ENCODE peak calls at places on chromosomes 12 and 14, in five cellular contexts. S, T, V, A and E are unnamed samples. For H3K9me3, the result is how much of the 10 kb centered on the place peaks cover.

GRCh38 chr12:72901685-72902084 is 629.5 kb downstream of the TRHDE start:
- DNase-seq in S (no peak), A (no peak), T (no peak), V (no peak), E (no peak)

GRCh38 chr12:132491349-132491663 is 1.4 kb downstream of the FBRSL1 start:
- DNase-seq in A (no peak), V (no peak), S (peak), T (no peak), E (no peak)

GRCh38 chr12:69985656-69986055 is 160.6 kb downstream of the MYRFL start:
- DNase-seq in V (no peak), A (no peak), S (peak), T (no peak), E (no peak)

GRCh38 chr12:95740751-95741150 is 49.8 kb downstream of the NTN4 start:
- DNase-seq in S (no peak), V (no peak), A (no peak), T (no peak), E (no peak)

GRCh38 chr14:103710771-103711392 is 4.4 kb downstream of the XRCC3 start:
- DNase-seq in V (no peak), S (peak), T (no peak), A (no peak), E (no peak)

GRCh38 chr12:2194571-2194970 is 141.8 kb downstream of the CACNA1C start:
- DNase-seq in V (no peak), S (no peak), A (no peak), T (no peak), E (no peak)

GRCh38 chr12:98591209-98591608 is 2.3 kb upstream of the SLC25A3 start:
- DNase-seq in A (no peak), S (no peak), V (no peak), T (no peak), E (no peak)

GRCh38 chr12:6780573-6780972 is 8.3 kb downstream of the LAG3 start:
- DNase-seq in V (no peak), S (no peak), A (no peak), T (no peak), E (no peak)

GRCh38 chr12:129110575-129110974 is 257.3 kb downstream of the GLT1D1 start:
- DNase-seq in T (no peak), V (no peak), A (no peak), S (no peak), E (no peak)

GRCh38 chr12:57491393-57492280 is 3.8 kb downstream of the MARS1 start:
- DNase-seq in S (peak), V (no peak), A (no peak), T (no peak), E (no peak)

GRCh38 chr14:68894123-68894522 is 85.0 kb downstream of the ACTN1 start:
- DNase-seq in A (peak), S (no peak), V (no peak), T (no peak), E (no peak)

GRCh38 chr12:50217202-50217601 is 50.0 kb upstream of the CERS5 start:
- DNase-seq in T (no peak), V (no peak), S (no peak), A (no peak), E (no peak)

GRCh38 chr12:130871286-130872178 is at the start of gene RAN:
- DNase-seq in V (peak), S (peak), A (peak), T (peak), E (peak)

GRCh38 chr14:69712637-69713088 is 54.3 kb upstream of the SRSF5 start:
- DNase-seq in A (no peak), S (no peak), V (no peak), T (no peak), E (no peak)

GRCh38 chr14:101713641-101714349 is 47.7 kb upstream of the PPP2R5C start:
- DNase-seq in T (no peak), S (no peak), V (no peak), A (no peak), E (no peak)

GRCh38 chr14:104665663-104666522 is 23.5 kb upstream of the INF2 start:
- DNase-seq in T (peak), S (peak), A (no peak), V (no peak), E (no peak)

GRCh38 chr12:120007272-120007671 is 18.2 kb downstream of the BICDL1 start:
- DNase-seq in S (no peak), V (no peak), T (no peak), A (no peak), E (no peak)

GRCh38 chr14:93113678-93114067 is 2.1 kb downstream of the ITPK1 start:
- DNase-seq in V (no peak), A (no peak), T (no peak), S (no peak), E (no peak)

GRCh38 chr14:99940064-99940463 is 125.2 kb upstream of the EVL start:
- DNase-seq in V (no peak), T (no peak), A (no peak), S (no peak), E (no peak)

GRCh38 chr14:65656554-65656953 is 244.0 kb downstream of the FUT8 start:
- DNase-seq in V (no peak), A (no peak), T (no peak), S (no peak), E (no peak)

GRCh38 chr12:124392271-124392990 is 97.5 kb downstream of the RFLNA start:
- DNase-seq in A (no peak), V (no peak), S (no peak), T (no peak), E (no peak)

GRCh38 chr12:89710873-89711179 is 2.2 kb upstream of the ATP2B1 start:
- DNase-seq in A (no peak), V (no peak), S (peak), T (no peak), E (no peak)

GRCh38 chr12:9763025-9763424 is 2.3 kb upstream of the CD69 start:
- DNase-seq in V (no peak), A (no peak), T (no peak), S (no peak), E (no peak)

GRCh38 chr12:120361506-120362208 is 7.3 kb downstream of the MSI1 start:
- DNase-seq in S (no peak), T (no peak), A (no peak), V (peak), E (peak)

GRCh38 chr12:82329508-82329907 is 28.7 kb downstream of the CCDC59 start:
- DNase-seq in A (no peak), S (peak), V (no peak), T (no peak), E (no peak)

DNA sequence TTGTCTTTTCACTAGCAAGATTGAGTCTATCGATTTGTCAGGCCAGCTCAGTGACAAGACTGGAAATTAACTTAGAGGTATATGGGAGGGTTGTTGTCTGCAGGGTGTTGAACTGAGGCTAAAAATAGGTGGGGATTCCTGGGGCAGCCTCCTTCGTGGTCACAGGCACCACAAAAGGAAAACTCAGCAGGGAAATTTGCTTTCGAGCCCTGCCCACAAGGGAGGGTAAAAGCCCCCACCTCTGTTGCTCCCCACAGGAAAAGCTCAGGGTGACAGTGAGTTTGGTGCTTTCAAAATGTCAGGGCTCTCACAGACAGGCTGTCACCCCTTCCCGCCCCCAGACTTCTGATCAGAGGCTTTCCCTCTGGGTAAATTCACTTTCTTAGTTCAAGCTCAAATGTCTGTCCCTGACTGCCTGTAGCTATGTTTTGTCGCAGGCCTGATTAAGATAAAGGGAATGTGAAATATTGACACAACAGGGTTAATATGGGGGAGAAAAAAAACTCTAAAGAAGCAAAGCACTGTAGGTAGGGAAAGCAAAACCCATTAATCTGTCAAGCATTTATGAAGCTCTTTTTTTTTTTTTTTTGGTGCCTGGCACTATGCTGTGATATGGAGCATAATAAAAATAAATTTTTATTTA is 11.7 kb upstream of the NFKBIA start:
- DNase-seq in T (no peak), S (peak), A (no peak), V (no peak), E (no peak)
- H3K9me3 ChIP-seq in T (under half), S (under half), A (under half), V (under half), E (under half)

DNA sequence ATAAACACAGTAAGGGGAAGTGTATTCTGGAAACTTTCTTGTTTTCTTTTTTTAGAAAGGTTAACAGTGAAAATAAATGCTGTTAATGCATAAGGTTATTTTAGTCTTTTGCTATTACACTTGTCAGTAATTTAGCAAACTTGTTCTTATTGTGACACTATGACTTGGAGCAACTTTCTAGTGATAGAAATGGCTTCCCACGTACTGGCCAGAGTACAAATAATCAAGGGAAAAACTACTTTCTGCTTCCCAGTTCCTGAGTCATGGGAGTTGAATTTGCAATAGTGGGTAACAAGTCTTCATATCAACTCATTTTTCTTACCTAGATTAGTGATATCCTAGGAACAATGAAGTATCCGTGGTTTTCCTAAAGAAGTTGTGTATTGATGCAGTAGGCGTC is 1072.3 kb downstream of the FLRT2 start:
- DNase-seq in S (no peak), A (no peak), V (no peak), T (no peak), E (no peak)
- TF ChIP-seq CTCF in S (no peak), A (no peak), V (no peak), T (no peak), E (no peak)

GRCh38 chr12:34210689-34211530 is 188.6 kb downstream of the ALG10 start:
- DNase-seq in V (no peak), A (no peak), S (no peak), T (no peak), E (no peak)

GRCh38 chr12:34214011-34214410 is 191.7 kb downstream of the ALG10 start:
- DNase-seq in S (no peak), T (no peak), A (no peak), V (no peak), E (no peak)

GRCh38 chr12:34210183-34210582 is 187.9 kb downstream of the ALG10 start:
- DNase-seq in S (no peak), T (no peak), V (no peak), A (no peak), E (no peak)

GRCh38 chr12:34215213-34215892 is 193.1 kb downstream of the ALG10 start:
- DNase-seq in T (no peak), A (no peak), S (no peak), V (no peak), E (no peak)

DNA sequence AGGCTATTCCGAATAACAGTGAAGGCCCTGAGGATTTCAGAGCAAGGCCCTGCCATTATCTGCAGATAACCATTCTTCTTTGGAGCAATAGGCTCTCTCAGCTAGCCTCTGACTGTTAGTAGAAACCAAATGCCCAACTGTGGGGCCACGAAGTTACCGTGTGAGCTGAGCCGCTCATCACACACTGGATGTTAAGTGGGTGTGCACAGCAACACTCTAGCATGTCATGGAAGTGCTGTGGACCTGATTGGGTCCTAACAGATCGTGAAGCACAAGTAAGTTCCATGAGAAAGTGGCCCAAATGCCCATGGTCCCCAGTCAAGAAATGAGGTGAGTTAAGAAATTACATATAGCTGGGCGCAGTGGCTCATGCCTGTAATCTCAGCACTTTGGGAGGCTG is 190.4 kb downstream of the ALG10 start:
- DNase-seq in V (no peak), S (no peak), A (no peak), T (no peak), E (no peak)
- H3K9me3 ChIP-seq in V (half or more), S (under half), A (under half), T (under half), E (under half)

GRCh38 chr12:54624316-54625279 is 10.1 kb downstream of the LACRT start:
- DNase-seq in S (no peak), V (no peak), T (no peak), A (no peak), E (no peak)

GRCh38 chr12:54628186-54628846 is 6.4 kb downstream of the LACRT start:
- DNase-seq in S (no peak), A (no peak), V (no peak), T (no peak), E (no peak)

GRCh38 chr12:54627304-54627703 is 7.4 kb downstream of the LACRT start:
- DNase-seq in V (no peak), T (no peak), A (no peak), S (no peak), E (no peak)

GRCh38 chr12:54616933-54617535 is 17.7 kb downstream of the LACRT start:
- DNase-seq in V (no peak), T (no peak), A (no peak), S (no peak), E (no peak)

DNA sequence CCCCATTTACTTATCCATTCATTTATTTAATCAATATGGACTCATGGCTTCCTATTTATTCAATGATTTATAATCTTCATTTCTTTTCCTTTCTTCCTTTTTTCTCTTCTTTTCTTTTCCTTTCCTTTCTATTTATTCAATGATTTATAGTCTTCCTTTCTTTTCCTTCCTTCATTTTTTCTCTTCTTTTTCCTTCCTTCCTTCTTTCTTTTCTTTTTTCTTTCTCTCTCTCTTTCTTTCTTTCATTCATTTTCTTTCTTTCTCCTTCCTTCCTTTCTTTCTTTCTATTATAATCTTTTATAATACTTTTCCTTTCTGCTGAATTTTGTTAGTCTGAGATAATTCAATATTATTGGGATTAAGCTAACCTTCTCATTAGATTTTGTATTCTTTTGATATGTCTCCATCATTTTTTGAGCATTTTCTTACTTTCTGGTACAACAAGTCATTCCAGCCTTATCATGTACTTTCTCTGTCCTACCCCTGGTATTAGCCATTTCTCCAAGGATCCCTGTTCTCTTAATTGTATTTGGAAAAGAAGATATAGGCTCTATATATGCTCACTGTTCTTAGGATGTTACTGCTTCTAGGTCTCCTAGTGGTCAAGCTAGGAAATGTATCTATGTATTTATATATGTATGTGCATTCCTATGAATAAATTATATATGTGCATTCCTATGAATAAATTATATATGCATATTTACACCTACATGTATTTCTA is 12.1 kb downstream of the LACRT start:
- DNase-seq in S (peak), V (no peak), A (no peak), T (no peak), E (no peak)
- TF ChIP-seq CTCF in S (peak), V (peak), A (no peak), T (peak), E (no peak)